ENCODE peak calls at places on chromosome 1, in five cellular contexts. R is cardiac fibroblast; J is GM19239; C is hypothalamus; A is stimulated activated CD8-positive, alpha-beta memory T cell treated with anti-CD3 and anti-CD28 coated beads, Interleukin-15, amount 100 ng/mL, for 24 hours. U is an unnamed sample.

GRCh38 chr1:235855811-235856429 is 10.8 kb downstream of the LYST start:
- DNase-seq in R (peak; percentile 5), J (no peak), C (no peak), A (no peak), U (no peak)

GRCh38 chr1:210688482-210689233 is 360.0 kb downstream of the HHAT start:
- DNase-seq in R (no peak), J (no peak), C (no peak), A (no peak), U (no peak)

GRCh38 chr1:113392541-113392940 is 2.2 kb downstream of the MAGI3 start:
- DNase-seq in R (no peak), J (no peak), C (no peak), A (no peak), U (no peak)

GRCh38 chr1:153866045-153866850 is 56.5 kb downstream of the GATAD2B start:
- DNase-seq in R (peak; percentile 50), J (no peak), C (no peak), A (no peak), U (no peak)

GRCh38 chr1:6040859-6041415 is 4.8 kb upstream of the KCNAB2 start:
- DNase-seq in R (no peak), J (no peak), C (no peak), A (no peak), U (no peak)

GRCh38 chr1:147627435-147628110 is 42.8 kb downstream of the ACP6 start:
- DNase-seq in R (peak; percentile 57), J (peak; percentile 66), C (peak; percentile 18), A (no peak), U (peak; percentile 74)

GRCh38 chr1:204453141-204453772 is 41.3 kb downstream of the PIK3C2B start:
- DNase-seq in R (no peak), J (peak; percentile 57), C (no peak), A (peak; percentile 15), U (no peak)

GRCh38 chr1:38693031-38693430 is 166.5 kb downstream of the RRAGC start:
- DNase-seq in R (no peak), J (no peak), C (no peak), A (no peak), U (no peak)

GRCh38 chr1:87305096-87305495 is 23.6 kb upstream of the LMO4 start:
- DNase-seq in R (no peak), J (no peak), C (no peak), A (no peak), U (no peak)